ENCODE peak calls at places on chromosomes 6 and 20, in eight cellular contexts. I is heart right ventricle, C is dorsolateral prefrontal cortex, X is bronchial epithelial cell, R is PC-9, U is upper lobe of left lung, N is ovary, D is DND-41. H is an unnamed sample.
A peak's percentile ranks its signal among the peaks of the same experiment; 100 is the strongest.

GRCh38 chr20:63223826-63224207 is 7.9 kb upstream of the YTHDF1 start:
- DNase-seq in I (no peak), C (no peak), X (no peak), R (no peak), U (no peak), N (no peak), D (no peak), H (no peak)

GRCh38 chr6:6972456-6972855 is 135.3 kb upstream of the RREB1 start:
- DNase-seq in I (no peak), C (no peak), X (peak; percentile 76), R (peak; percentile 12), U (no peak), N (no peak), D (no peak), H (no peak)

GRCh38 chr6:170080828-170081368 is 210.0 kb downstream of the DLL1 start:
- DNase-seq in I (no peak), C (peak; percentile 62), X (no peak), R (no peak), U (peak; percentile 15), N (peak; percentile 8), D (no peak), H (no peak)

GRCh38 chr6:128208078-128208477 is 307.2 kb upstream of the THEMIS start:
- DNase-seq in I (no peak), C (no peak), X (peak; percentile 50), R (no peak), U (no peak), N (no peak), D (no peak), H (no peak)

GRCh38 chr6:137610702-137611101 is 116.5 kb upstream of the OLIG3 start:
- DNase-seq in I (no peak), C (no peak), X (no peak), R (no peak), U (no peak), N (no peak), D (no peak), H (no peak)

GRCh38 chr6:108690326-108691000 is 129.7 kb downstream of the FOXO3 start:
- DNase-seq in I (no peak), C (no peak), X (peak; percentile 71), R (no peak), U (no peak), N (no peak), D (no peak), H (no peak)

GRCh38 chr6:36636283-36636682 is 42.1 kb downstream of the SRSF3 start:
- DNase-seq in I (peak; percentile 72), C (no peak), X (no peak), R (no peak), U (no peak), N (peak; percentile 54), D (no peak), H (no peak)

GRCh38 chr20:63913768-63914167 is 18.8 kb downstream of the DNAJC5 start:
- DNase-seq in I (no peak), C (no peak), X (no peak), R (no peak), U (no peak), N (no peak), D (no peak), H (no peak)

GRCh38 chr20:33846291-33846916 is 35.3 kb downstream of the CHMP4B start:
- DNase-seq in I (no peak), C (no peak), X (no peak), R (no peak), U (no peak), N (peak; percentile 43), D (no peak), H (no peak)

GRCh38 chr20:2879148-2879547 is 5.9 kb downstream of the PTPRA start:
- DNase-seq in I (no peak), C (peak; percentile 60), X (peak; percentile 42), R (no peak), U (no peak), N (no peak), D (no peak), H (no peak)

GRCh38 chr6:26578741-26579140 is 18.0 kb upstream of the ABT1 start:
- DNase-seq in I (no peak), C (no peak), X (no peak), R (no peak), U (no peak), N (no peak), D (no peak), H (no peak)

GRCh38 chr6:138956244-138956924 is 31.7 kb downstream of the REPS1 start:
- DNase-seq in I (no peak), C (no peak), X (no peak), R (no peak), U (no peak), N (no peak), D (no peak), H (no peak)

GRCh38 chr6:17536586-17536985 is 63.5 kb upstream of the FAM8A1 start:
- DNase-seq in I (no peak), C (no peak), X (no peak), R (no peak), U (no peak), N (no peak), D (no peak), H (no peak)

GRCh38 chr20:53513489-53514298 is 79.9 kb downstream of the ZNF217 start:
- DNase-seq in I (no peak), C (no peak), X (no peak), R (no peak), U (no peak), N (no peak), D (no peak), H (peak; percentile 98)

DNA sequence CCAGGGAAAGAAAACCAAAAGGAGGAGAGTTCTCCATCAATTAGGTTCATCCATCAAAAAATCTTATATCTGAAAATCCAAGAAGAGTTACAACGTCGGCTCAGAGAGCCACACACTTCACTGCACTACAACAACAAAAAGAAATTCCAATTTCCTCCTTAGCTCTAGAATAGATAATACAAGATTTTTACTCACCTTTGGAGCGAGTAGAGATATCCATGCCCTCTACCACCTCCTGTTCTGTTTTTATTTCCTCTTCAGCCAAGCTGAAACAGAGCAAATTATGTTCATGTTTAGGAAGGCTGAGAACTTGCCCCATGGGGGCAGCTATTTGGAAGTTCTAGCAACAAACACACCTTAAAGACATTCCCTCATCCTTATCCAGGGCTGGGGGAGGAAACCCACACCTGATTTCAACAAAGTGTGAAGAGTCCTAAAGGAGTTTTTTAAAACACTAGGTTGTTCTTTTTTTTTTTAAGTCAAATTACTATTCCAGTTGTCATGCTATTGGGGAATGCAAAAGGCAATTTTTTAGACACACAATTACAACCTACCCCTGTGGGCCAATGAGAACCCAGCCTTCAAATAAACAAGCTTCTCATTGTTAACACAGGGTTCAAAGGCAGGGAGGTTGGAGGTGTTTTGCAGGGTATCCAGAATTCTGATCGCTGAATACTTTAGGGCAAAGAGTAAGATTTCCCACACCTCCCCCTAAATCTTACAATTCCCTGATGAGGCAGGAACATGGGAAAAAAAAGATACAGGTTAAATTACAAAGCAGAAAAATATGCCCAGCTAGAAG is 8.6 kb downstream of the ZMYND8 start:
- DNase-seq in I (no peak), C (no peak), X (no peak), R (no peak), U (no peak), N (no peak), D (no peak), H (no peak)
- H3K4me3 ChIP-seq in I (no peak overlapping the region), C (peak overlapping the region; percentile 26), X (no peak overlapping the region), R (no peak overlapping the region), U (no peak overlapping the region), N (no peak overlapping the region), D (no peak overlapping the region), H (no peak overlapping the region)

GRCh38 chr6:150928882-150929281 is 63.4 kb downstream of the MTHFD1L start:
- DNase-seq in I (no peak), C (no peak), X (no peak), R (no peak), U (no peak), N (no peak), D (no peak), H (no peak)
- TF ChIP-seq CTCF in I (no peak), C (no peak), X (peak; percentile 22), R (peak; percentile 40), U (no peak), N (no peak), D (peak; percentile 52), H (peak; percentile 60)

GRCh38 chr20:51163996-51164600 is 141.2 kb upstream of the KCNG1 start:
- DNase-seq in I (no peak), C (no peak), X (no peak), R (no peak), U (no peak), N (no peak), D (no peak), H (no peak)
- H3K27me3 ChIP-seq in I (peaks cover 55% of the 10 kb centered on the region), C (no peaks in the 10 kb centered on the region), X (no peaks in the 10 kb centered on the region), R (peaks cover 85% of the 10 kb centered on the region), U (no peaks in the 10 kb centered on the region), N (no peaks in the 10 kb centered on the region), D (peaks cover 17% of the 10 kb centered on the region), H (peaks cover 3% of the 10 kb centered on the region)

GRCh38 chr6:131470549-131470948 is 102.5 kb upstream of the ARG1 start:
- DNase-seq in I (no peak), C (no peak), X (peak; percentile 23), R (no peak), U (no peak), N (no peak), D (no peak), H (no peak)

GRCh38 chr6:131476362-131476761 is 96.7 kb upstream of the ARG1 start:
- DNase-seq in I (no peak), C (no peak), X (no peak), R (no peak), U (no peak), N (no peak), D (no peak), H (no peak)

DNA sequence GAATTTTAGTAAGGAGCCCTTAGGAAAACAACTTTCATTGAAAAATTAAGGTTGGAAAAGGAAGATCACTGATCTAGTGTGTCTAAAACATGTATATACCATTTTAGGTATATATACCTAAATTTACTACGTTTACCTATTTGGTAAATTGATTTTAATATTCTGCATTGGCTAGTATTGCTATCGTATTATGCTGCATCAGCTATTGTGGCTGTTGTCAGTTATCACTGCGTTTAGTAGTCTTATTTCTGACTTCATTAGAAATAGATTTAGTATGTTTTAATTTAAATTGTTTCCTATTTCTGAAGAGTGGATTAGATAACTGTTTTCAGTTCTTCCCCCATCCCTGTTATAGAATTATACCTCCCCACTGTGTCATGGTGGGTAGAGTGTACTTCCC is 101.7 kb upstream of the ARG1 start:
- DNase-seq in I (no peak), C (no peak), X (no peak), R (no peak), U (no peak), N (no peak), D (no peak), H (no peak)
- H3K4me3 ChIP-seq in I (no peak overlapping the region), C (no peak overlapping the region), X (no peak overlapping the region), R (no peak overlapping the region), U (no peak overlapping the region), N (no peak overlapping the region), D (no peak overlapping the region), H (no peak overlapping the region)

DNA sequence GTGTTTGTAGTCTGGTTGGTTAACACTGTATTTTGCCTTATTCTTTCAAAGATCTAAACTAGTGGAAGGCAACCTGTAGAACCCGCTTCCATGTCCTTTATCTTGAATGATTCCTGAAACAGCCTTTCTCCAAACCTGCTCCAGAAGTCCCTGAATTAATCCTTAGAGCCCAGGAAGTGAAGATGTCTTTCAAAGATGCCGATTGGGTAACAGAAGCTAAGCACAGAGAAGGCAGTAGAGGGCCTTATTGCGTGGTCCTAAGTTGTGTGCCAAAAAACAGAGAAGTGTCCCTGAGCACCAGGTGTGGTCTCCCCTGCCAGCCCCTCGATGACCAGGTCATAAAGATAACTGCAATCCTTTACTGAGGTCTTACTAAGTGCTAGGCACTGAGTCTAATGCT is 19.1 kb upstream of the ZSCAN16 start:
- DNase-seq in I (no peak), C (no peak), X (peak; percentile 40), R (no peak), U (no peak), N (no peak), D (no peak), H (peak; percentile 5)
- TF ChIP-seq CTCF in I (no peak), C (no peak), X (no peak), R (no peak), U (no peak), N (no peak), D (no peak), H (no peak)

H was measured in Caco-2.